ENCODE peak calls at places on chromosomes 4 and X, in nine cellular contexts. S is adrenal gland; O is A549; M is heart right ventricle; P is HFFc6; F is CD4-positive, alpha-beta T cell; N is GM10248; V is mesothelial cell of epicardium; J is left lung. E is an unnamed sample.

GRCh38 chr4:53601251-53601764 is 10.0 kb upstream of the LNX1 start:
- DNase-seq in P (no peak), F (no peak), N (peak), M (no peak), V (no peak), O (peak), S (no peak), J (no peak), E (peak)

GRCh38 chrX:9860826-9861225 is 74.6 kb downstream of the SHROOM2 start:
- DNase-seq in F (no peak), N (no peak), S (no peak), V (no peak), J (no peak), O (no peak), M (no peak), P (no peak), E (no peak)

GRCh38 chr4:72969957-72970356 is 99.6 kb downstream of the COX18 start:
- DNase-seq in M (peak), N (no peak), O (no peak), S (no peak), F (no peak), V (no peak), J (no peak), P (no peak), E (no peak)

GRCh38 chr4:110275871-110276270 is 77.5 kb upstream of the ELOVL6 start:
- DNase-seq in S (no peak), V (no peak), J (no peak), M (no peak), P (peak), F (no peak), N (no peak), O (no peak), E (no peak)

GRCh38 chr4:79864470-79865190 is 208.4 kb downstream of the ANTXR2 start:
- DNase-seq in S (no peak), P (no peak), N (no peak), M (no peak), O (no peak), J (no peak), F (no peak), V (no peak), E (no peak)

GRCh38 chrX:40543661-40544328 is 37.0 kb upstream of the ATP6AP2 start:
- DNase-seq in M (peak), N (peak), J (no peak), V (no peak), O (peak), P (peak), F (peak), S (no peak), E (peak)

GRCh38 chr4:15895517-15895916 is 43.0 kb downstream of the FGFBP1 start:
- DNase-seq in O (no peak), F (no peak), S (no peak), N (no peak), M (no peak), V (no peak), P (no peak), J (no peak), E (no peak)

GRCh38 chrX:123736333-123736921 is 3.6 kb upstream of the THOC2 start:
- DNase-seq in S (no peak), O (peak), N (no peak), P (peak), V (no peak), M (no peak), J (no peak), F (no peak), E (no peak)

GRCh38 chrX:7147431-7147977 is at the start of gene STS:
- DNase-seq in S (peak), M (peak), N (no peak), P (no peak), J (peak), F (peak), O (no peak), V (no peak), E (no peak)

DNA sequence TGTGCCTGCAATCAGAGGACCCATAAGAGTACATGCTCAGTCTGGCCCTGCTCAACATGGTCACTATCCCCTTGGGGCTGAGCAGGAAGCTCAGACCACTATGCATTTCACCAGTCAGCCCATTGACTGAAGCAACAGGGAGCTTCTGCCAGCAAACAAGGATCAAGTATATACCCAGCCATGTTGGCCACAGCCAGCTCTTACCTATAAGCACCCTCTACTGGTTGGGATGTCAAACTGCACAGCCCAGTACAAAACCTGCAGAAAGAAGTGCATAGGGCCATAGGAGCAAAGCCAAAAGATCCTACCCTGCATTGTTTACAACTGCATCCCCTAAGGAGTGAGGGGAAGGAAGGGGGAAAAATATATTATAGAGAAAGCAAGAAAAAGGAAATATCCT is 214.4 kb upstream of the CPEB2 start:
- DNase-seq in V (no peak), M (no peak), O (peak), P (no peak), N (no peak), J (no peak), S (no peak), F (no peak), E (no peak)
- TF ChIP-seq CTCF in V (no peak), M (peak), O (no peak), P (peak), N (no peak), J (peak), S (peak), F (no peak), E (no peak)

DNA sequence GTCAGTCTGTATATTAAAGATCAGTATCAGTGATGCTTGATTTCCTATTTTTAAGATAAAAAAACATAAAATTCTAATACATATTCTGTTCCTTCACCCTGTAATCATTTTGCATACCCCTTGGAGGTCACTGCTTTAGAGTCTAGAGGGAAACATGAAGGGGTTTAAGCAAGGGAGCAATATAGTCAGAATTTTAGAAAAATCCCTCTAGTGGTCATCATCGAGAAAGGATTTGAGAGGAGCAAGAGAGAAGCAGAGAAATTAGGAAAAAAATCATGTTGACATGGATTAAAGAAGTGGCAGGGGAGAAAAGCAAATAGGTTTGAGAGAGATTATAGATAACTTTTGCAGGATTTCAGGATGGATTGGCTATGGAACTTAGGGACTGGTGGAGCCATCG is 11.1 kb downstream of the APEX2 start:
- DNase-seq in O (no peak), N (no peak), V (no peak), J (no peak), M (no peak), P (no peak), S (no peak), F (no peak), E (no peak)
- TF ChIP-seq CTCF in O (peak), N (no peak), V (peak), J (no peak), M (peak), P (peak), S (no peak), F (peak), E (no peak)

GRCh38 chr4:180913750-180914149 is 1329.5 kb upstream of the TENM3 start:
- DNase-seq in F (no peak), J (no peak), V (no peak), P (no peak), S (no peak), N (no peak), O (no peak), M (no peak), E (no peak)

DNA sequence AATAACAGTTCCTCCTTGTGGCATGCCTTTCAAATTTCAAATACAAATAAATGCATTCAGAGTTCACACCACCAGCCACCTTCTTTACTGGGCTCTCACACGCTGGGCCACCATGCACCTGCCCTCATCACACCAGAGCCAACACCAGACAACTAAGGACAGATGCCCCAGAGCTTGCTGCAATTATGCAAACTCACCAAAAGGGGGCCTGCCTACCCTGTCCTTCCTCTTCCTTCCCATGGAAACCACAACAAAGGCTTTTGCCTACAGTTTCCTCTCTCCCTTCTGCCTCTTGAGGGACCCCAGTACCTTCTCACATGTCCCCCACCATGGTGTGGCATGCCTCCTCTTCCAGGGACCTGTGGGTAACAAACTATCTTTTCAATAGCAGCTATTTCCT is 1333.9 kb upstream of the TENM3 start:
- DNase-seq in P (no peak), S (no peak), M (no peak), N (no peak), J (no peak), V (no peak), O (peak), F (no peak), E (no peak)
- TF ChIP-seq CTCF in P (peak), S (no peak), M (no peak), N (no peak), J (no peak), V (no peak), O (no peak), F (no peak), E (no peak)

GRCh38 chr4:44663539-44664263 is 12.3 kb upstream of the YIPF7 start:
- DNase-seq in M (no peak), S (no peak), V (no peak), P (no peak), N (no peak), J (no peak), O (no peak), F (no peak), E (no peak)

GRCh38 chr4:44660396-44660795 is 9.0 kb upstream of the YIPF7 start:
- DNase-seq in F (no peak), S (no peak), O (no peak), P (no peak), N (no peak), V (no peak), M (no peak), J (no peak), E (no peak)

GRCh38 chr4:44662623-44663006 is 11.2 kb upstream of the YIPF7 start:
- DNase-seq in S (no peak), V (no peak), M (no peak), O (no peak), N (no peak), J (no peak), F (no peak), P (no peak), E (no peak)

GRCh38 chr4:44661940-44662622 is 10.7 kb upstream of the YIPF7 start:
- DNase-seq in M (no peak), P (no peak), S (no peak), J (no peak), F (no peak), O (peak), N (no peak), V (no peak), E (no peak)
- TF ChIP-seq CTCF in M (no peak), P (no peak), S (no peak), J (no peak), F (no peak), O (no peak), N (no peak), V (no peak), E (no peak)

GRCh38 chrX:17160971-17161370 is 214.0 kb upstream of the NHS start:
- DNase-seq in M (no peak), P (no peak), O (peak), S (no peak), J (no peak), V (no peak), F (no peak), N (no peak), E (no peak)
- TF ChIP-seq CTCF in M (no peak), P (peak), O (peak), S (no peak), J (no peak), V (no peak), F (no peak), N (no peak), E (no peak)

DNA sequence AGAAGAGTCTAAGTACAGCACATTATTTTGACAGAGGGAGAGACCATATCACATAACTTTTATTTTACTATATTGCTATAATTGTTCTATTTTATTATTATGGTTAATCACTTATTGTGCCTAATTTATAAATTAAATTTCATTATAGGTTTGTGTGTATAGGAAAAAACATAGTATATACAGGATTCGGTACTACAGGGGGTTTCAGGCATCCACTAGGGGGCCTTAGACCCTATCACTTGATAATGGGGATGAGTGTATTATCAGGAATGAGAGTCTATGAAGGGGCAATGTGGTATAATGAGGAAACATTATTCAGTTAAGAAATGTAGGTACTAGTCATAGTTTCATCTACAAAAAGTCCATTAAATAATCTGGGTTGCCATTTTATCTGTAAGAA is 833.1 kb downstream of the C4orf33 start:
- DNase-seq in N (no peak), O (peak), V (no peak), P (no peak), S (no peak), M (no peak), J (no peak), F (no peak), E (no peak)
- TF ChIP-seq CTCF in N (peak), O (no peak), V (no peak), P (peak), S (no peak), M (peak), J (no peak), F (no peak), E (peak)

GRCh38 chrX:44903842-44904530 is 31.0 kb downstream of the KDM6A start:
- DNase-seq in F (no peak), V (no peak), M (no peak), N (no peak), S (no peak), J (no peak), O (no peak), P (no peak), E (no peak)

GRCh38 chrX:44906542-44906941 is 33.6 kb downstream of the KDM6A start:
- DNase-seq in O (no peak), N (no peak), S (no peak), P (no peak), M (no peak), V (no peak), F (no peak), J (no peak), E (no peak)

GRCh38 chrX:44906041-44906440 is 33.1 kb downstream of the KDM6A start:
- DNase-seq in J (no peak), P (no peak), N (no peak), O (no peak), S (no peak), F (no peak), V (no peak), M (no peak), E (no peak)

GRCh38 chrX:44903107-44903506 is 30.1 kb downstream of the KDM6A start:
- DNase-seq in S (no peak), O (peak), F (no peak), V (no peak), N (no peak), M (no peak), P (peak), J (no peak), E (no peak)

GRCh38 chrX:44904542-44905115 is 31.6 kb downstream of the KDM6A start:
- DNase-seq in F (no peak), S (no peak), J (no peak), M (no peak), P (no peak), V (no peak), O (no peak), N (no peak), E (no peak)
- TF ChIP-seq CTCF in F (no peak), S (no peak), J (no peak), M (no peak), P (peak), V (no peak), O (no peak), N (no peak), E (no peak)

DNA sequence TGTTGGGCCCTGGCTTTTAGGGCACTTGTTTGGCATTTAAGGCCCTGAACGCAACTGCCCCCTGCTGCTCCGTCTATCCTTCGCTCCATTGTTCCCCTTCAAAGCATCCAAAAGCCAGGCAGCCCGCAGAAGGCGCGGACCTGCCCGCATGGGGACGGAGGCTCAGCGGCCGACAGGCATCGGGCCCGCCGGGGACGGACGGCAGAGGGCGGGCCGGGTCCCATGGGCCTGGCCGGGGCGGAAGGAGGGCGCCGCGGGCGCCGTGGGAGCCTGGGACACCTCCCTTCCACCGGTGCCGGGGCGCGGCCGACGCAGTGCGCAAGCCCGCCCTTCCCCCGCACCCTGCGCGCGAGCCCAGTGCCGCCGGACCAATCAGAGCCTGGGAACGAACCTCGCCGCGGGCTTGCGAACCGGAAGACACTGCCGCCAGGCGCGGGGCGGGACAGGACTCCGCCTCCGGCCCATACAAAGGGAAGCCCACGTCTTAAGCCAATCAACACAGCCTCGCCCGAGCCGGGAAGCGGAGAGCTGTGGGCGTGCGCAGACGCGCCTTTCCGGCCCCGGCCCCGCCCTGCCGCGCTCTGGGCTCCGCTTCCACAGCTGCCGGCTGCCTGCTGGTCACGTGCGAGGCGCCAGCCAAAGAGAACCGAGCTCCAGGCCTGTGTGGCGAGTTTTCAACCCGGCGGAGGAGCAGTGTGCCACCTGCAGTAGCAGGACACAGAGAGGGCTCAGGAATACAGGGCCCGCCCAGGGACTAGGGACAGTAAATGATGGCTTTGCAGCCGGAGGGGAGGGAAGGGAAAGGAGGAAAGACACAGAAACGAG is 2.1 kb upstream of the ARHGAP4 start:
- DNase-seq in M (peak), S (peak), P (peak), J (peak), N (peak), V (peak), O (peak), F (peak), E (peak)
- TF ChIP-seq CTCF in M (peak), S (no peak), P (peak), J (no peak), N (no peak), V (no peak), O (peak), F (no peak), E (no peak)

GRCh38 chr4:94256833-94257232 is 49.2 kb downstream of the SMARCAD1 start:
- DNase-seq in N (no peak), S (no peak), O (peak), V (no peak), J (no peak), P (peak), M (no peak), F (no peak), E (no peak)
- TF ChIP-seq CTCF in N (peak), S (no peak), O (peak), V (no peak), J (no peak), P (peak), M (peak), F (no peak), E (peak)

E was measured in GM20000.